ENCODE peak calls at places on chromosomes 11 and 22, in six cellular contexts. C is activated CD8-positive, alpha-beta memory T cell treated with anti-CD3 and anti-CD28 coated beads for 1 hour; Q is NCI-H2029; D is activated T-helper 1 cell treated with anti-CD3 and anti-CD28 coated beads, Interleukin-12 subunit alpha, Interleukin-12 subunit beta, Interleukin-2, Interleukin-4 antibody, amounts not matched to agents 30 ng/mL and 10 ng/mL and 1 ng/mL, durations not matched to agents 14 hours and 24 hours and 36 hours; I is HTR-8/SVneo; O is SJCRH30. J is an unnamed sample.

GRCh38 chr11:61744609-61745156 is 7.8 kb upstream of the MYRF start:
- DNase-seq in I (no peak), Q (no peak), C (no peak), O (no peak), D (no peak), J (no peak)

GRCh38 chr22:32023251-32023827 is 19.7 kb upstream of the SLC5A1 start:
- DNase-seq in D (no peak), I (no peak), O (no peak), C (no peak), Q (no peak), J (no peak)

GRCh38 chr22:33785283-33785991 is 134.8 kb downstream of the LARGE1 start:
- DNase-seq in D (no peak), I (no peak), O (no peak), Q (no peak), C (no peak), J (no peak)

GRCh38 chr11:1836011-1836945 is 1.5 kb downstream of the SYT8 start:
- DNase-seq in D (no peak), C (no peak), Q (no peak), I (no peak), O (no peak), J (no peak)

GRCh38 chr11:84828616-84829015 is 798.5 kb downstream of the DLG2 start:
- DNase-seq in O (no peak), C (no peak), I (no peak), D (no peak), Q (no peak), J (no peak)

GRCh38 chr11:86741489-86742435 is 58.6 kb upstream of the PRSS23 start:
- DNase-seq in I (no peak), O (no peak), Q (peak), C (no peak), D (no peak), J (no peak)

GRCh38 chr11:37712246-37712645 is 1114.2 kb upstream of the RAG2 start:
- DNase-seq in O (peak), C (no peak), Q (no peak), I (no peak), D (no peak), J (peak)

GRCh38 chr11:88521354-88522310 is 184.1 kb upstream of the CTSC start:
- DNase-seq in D (no peak), C (no peak), I (no peak), Q (no peak), O (no peak), J (no peak)

GRCh38 chr11:36702330-36703054 is 104.5 kb upstream of the RAG2 start:
- DNase-seq in C (no peak), I (peak), O (peak), D (no peak), Q (peak), J (peak)

J was measured in NT2/D1.